ENCODE peak calls at places on chromosomes 5 and 9, in nine cellular contexts. Z is HFF-Myc; E is H9; P is neural crest cell; T is neural progenitor cell; R is coronary artery; K is body of pancreas; S is lower lobe of right lung; V is CD8-positive, alpha-beta T cell. J is an unnamed sample.

GRCh38 chr9:124077915-124078572 is 66.5 kb downstream of the LHX2 start:
- DNase-seq in Z (no peak), E (no peak), P (no peak), T (no peak), R (no peak), K (peak; percentile 19), S (no peak), V (no peak), J (no peak)

GRCh38 chr5:112795944-112796678 is 58.4 kb downstream of the APC start:
- DNase-seq in Z (no peak), E (no peak), P (no peak), T (no peak), R (no peak), K (no peak), S (no peak), V (no peak), J (no peak)

GRCh38 chr5:147369742-147370374 is 135.0 kb downstream of the STK32A start:
- DNase-seq in Z (no peak), E (no peak), P (no peak), T (peak; percentile 31), R (no peak), K (no peak), S (no peak), V (no peak), J (no peak)

GRCh38 chr5:146005723-146006122 is 69.3 kb downstream of the SH3RF2 start:
- DNase-seq in Z (no peak), E (no peak), P (no peak), T (no peak), R (no peak), K (no peak), S (no peak), V (no peak), J (no peak)

GRCh38 chr9:116543731-116544400 is 143.2 kb upstream of the TRIM32 start:
- DNase-seq in Z (no peak), E (no peak), P (no peak), T (no peak), R (no peak), K (peak; percentile 34), S (no peak), V (no peak), J (no peak)

GRCh38 chr5:84450617-84451414 is 66.1 kb upstream of the EDIL3 start:
- DNase-seq in Z (no peak), E (no peak), P (no peak), T (no peak), R (no peak), K (no peak), S (no peak), V (no peak), J (no peak)

GRCh38 chr9:124290053-124290581 is 32.4 kb downstream of the NEK6 start:
- DNase-seq in Z (no peak), E (no peak), P (no peak), T (no peak), R (no peak), K (peak; percentile 60), S (no peak), V (no peak), J (no peak)

GRCh38 chr5:112870976-112871375 is 9.9 kb downstream of the SRP19 start:
- DNase-seq in Z (no peak), E (no peak), P (no peak), T (no peak), R (no peak), K (no peak), S (no peak), V (no peak), J (no peak)

GRCh38 chr5:73119492-73120157 is 750 bp upstream of the TMEM171 start:
- DNase-seq in Z (no peak), E (peak; percentile 62), P (no peak), T (peak; percentile 38), R (no peak), K (peak; percentile 42), S (no peak), V (peak; percentile 29), J (no peak)

GRCh38 chr5:163496286-163496685 is 9.1 kb upstream of the MAT2B start:
- DNase-seq in Z (no peak), E (no peak), P (no peak), T (no peak), R (no peak), K (no peak), S (no peak), V (no peak), J (no peak)

GRCh38 chr5:62538017-62538942 is 40.3 kb upstream of the LRRC70 start:
- DNase-seq in Z (peak; percentile 21), E (no peak), P (no peak), T (no peak), R (no peak), K (no peak), S (no peak), V (no peak), J (no peak)

GRCh38 chr9:83583151-83584014 is 39.6 kb upstream of the IDNK start:
- DNase-seq in Z (peak; percentile 35), E (peak; percentile 77), P (peak; percentile 51), T (peak; percentile 75), R (no peak), K (peak; percentile 64), S (no peak), V (peak; percentile 29), J (no peak)

DNA sequence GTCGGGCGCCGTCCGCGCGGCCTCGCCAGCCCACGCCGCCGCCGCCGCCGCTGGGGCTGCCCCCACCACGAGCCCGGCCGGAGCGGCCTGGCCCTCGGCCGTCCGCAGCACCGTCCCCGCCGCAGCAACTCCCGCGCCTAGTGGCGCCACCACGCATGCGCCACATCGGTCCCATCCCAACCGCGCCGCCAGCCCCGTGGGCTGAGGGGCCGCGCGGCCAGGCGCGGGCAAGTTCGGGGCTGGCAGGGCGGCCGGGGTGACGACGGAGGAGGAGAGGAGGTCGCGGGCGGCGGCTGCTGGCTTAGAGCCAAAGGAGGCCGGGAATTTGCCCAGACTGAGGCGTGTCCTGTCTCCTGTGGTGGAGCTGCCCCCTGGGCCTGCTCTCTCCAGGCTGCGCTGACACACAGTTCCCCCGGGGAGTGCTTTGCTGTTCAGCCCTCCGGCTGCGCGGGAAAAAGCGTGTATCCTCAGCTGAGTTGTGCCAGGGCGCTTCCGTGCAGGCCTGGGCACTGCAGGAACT is at the start of gene TUSC1:
- DNase-seq in Z (peak; percentile 20), E (peak; percentile 50), P (no peak), T (peak; percentile 69), R (peak; percentile 95), K (peak; percentile 85), S (peak; percentile 86), V (no peak), J (peak; percentile 32)
- TF ChIP-seq CTCF in Z (no peak), E (no peak), P (no peak), T (no peak), R (no peak), K (peak; percentile 21), S (no peak), V (no peak), J (no peak)

GRCh38 chr9:35729101-35729500 is 2.9 kb downstream of the TLN1 start:
- DNase-seq in Z (no peak), E (no peak), P (no peak), T (no peak), R (no peak), K (no peak), S (no peak), V (no peak), J (no peak)

GRCh38 chr9:35728041-35728971 is 3.7 kb downstream of the TLN1 start:
- DNase-seq in Z (peak; percentile 69), E (peak; percentile 66), P (peak; percentile 30), T (peak; percentile 80), R (peak; percentile 93), K (peak; percentile 52), S (peak; percentile 74), V (peak; percentile 56), J (no peak)

GRCh38 chr9:35727676-35728040 is 4.3 kb downstream of the TLN1 start:
- DNase-seq in Z (no peak), E (no peak), P (no peak), T (no peak), R (no peak), K (no peak), S (no peak), V (no peak), J (no peak)

GRCh38 chr9:35725362-35725761 is 6.6 kb downstream of the TLN1 start:
- DNase-seq in Z (no peak), E (no peak), P (no peak), T (no peak), R (no peak), K (no peak), S (no peak), V (no peak), J (no peak)

GRCh38 chr9:35726876-35727438 is 5.0 kb downstream of the TLN1 start:
- DNase-seq in Z (no peak), E (peak; percentile 53), P (no peak), T (no peak), R (peak; percentile 91), K (no peak), S (peak; percentile 68), V (peak; percentile 76), J (no peak)
- TF ChIP-seq CTCF in Z (peak; percentile 7), E (no peak), P (no peak), T (no peak), R (no peak), K (no peak), S (no peak), V (peak; percentile 17), J (no peak)

GRCh38 chr5:138450971-138451370 is 12.1 kb downstream of the REEP2 start:
- DNase-seq in Z (no peak), E (no peak), P (no peak), T (no peak), R (no peak), K (no peak), S (no peak), V (no peak), J (no peak)

GRCh38 chr5:138453630-138454029 is 11.6 kb upstream of the EGR1 start:
- DNase-seq in Z (no peak), E (no peak), P (no peak), T (no peak), R (no peak), K (no peak), S (no peak), V (no peak), J (no peak)

GRCh38 chr5:138452720-138453119 is 12.6 kb upstream of the EGR1 start:
- DNase-seq in Z (no peak), E (no peak), P (no peak), T (no peak), R (no peak), K (no peak), S (no peak), V (no peak), J (no peak)

GRCh38 chr5:138455191-138455930 is 9.9 kb upstream of the EGR1 start:
- DNase-seq in Z (no peak), E (no peak), P (no peak), T (no peak), R (no peak), K (no peak), S (no peak), V (no peak), J (no peak)

DNA sequence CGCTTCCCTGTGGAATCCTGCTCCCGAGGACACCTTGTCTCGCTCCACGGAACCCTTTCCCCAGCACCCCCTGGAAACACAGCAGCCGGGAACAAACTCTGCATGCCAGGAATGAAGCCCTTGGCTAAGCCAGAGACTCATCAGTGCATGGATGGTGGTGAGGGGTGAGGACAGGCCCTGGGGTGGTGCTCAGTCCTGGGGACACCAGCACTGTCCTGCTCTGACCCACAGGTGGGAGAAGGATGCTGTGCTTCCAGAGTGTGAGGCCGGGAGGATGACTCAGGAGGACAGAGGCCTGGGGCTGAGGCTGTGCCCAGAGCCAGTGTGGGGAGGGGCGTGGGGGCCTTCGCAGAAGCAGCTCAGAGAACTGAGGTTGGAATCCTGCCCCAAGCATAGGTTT is 11.2 kb upstream of the EGR1 start:
- DNase-seq in Z (no peak), E (no peak), P (no peak), T (no peak), R (no peak), K (no peak), S (no peak), V (no peak), J (no peak)
- TF ChIP-seq CTCF in Z (no peak), E (no peak), P (no peak), T (no peak), R (no peak), K (no peak), S (no peak), V (no peak), J (no peak)

GRCh38 chr5:134784241-134784920 is 25.8 kb downstream of the DDX46 start:
- DNase-seq in Z (no peak), E (no peak), P (no peak), T (no peak), R (no peak), K (no peak), S (no peak), V (no peak), J (no peak)
- TF ChIP-seq CTCF in Z (no peak), E (peak; percentile 31), P (peak; percentile 38), T (no peak), R (no peak), K (no peak), S (no peak), V (no peak), J (peak; percentile 10)

J was measured in D721Med.